ENCODE peak calls at places on chromosome 16, in nine cellular contexts. One of them, this sample, is unnamed.

GRCh38 chr16:87582221-87582965 is 19.9 kb upstream of the JPH3 start:
- DNase-seq in AG10803: peak
- DNase-seq in adrenal gland: peak
- DNase-seq in HCT116: no peak
- DNase-seq in HFF-Myc: no peak
- DNase-seq in astrocyte of the spinal cord: peak
- DNase-seq in esophagus squamous epithelium: no peak
- DNase-seq in brain microvascular endothelial cell: peak
- DNase-seq in foreskin fibroblast: peak
- DNase-seq in this sample: no peak

GRCh38 chr16:728131-728889 is 1.4 kb downstream of the HAGHL start:
- DNase-seq in astrocyte of the spinal cord: peak
- DNase-seq in adrenal gland: peak
- DNase-seq in HFF-Myc: no peak
- DNase-seq in AG10803: peak
- DNase-seq in foreskin fibroblast: peak
- DNase-seq in brain microvascular endothelial cell: peak
- DNase-seq in esophagus squamous epithelium: no peak
- DNase-seq in HCT116: peak
- DNase-seq in this sample: no peak

GRCh38 chr16:55329791-55330190 is 5.8 kb downstream of the IRX6 start:
- DNase-seq in astrocyte of the spinal cord: no peak
- DNase-seq in AG10803: no peak
- DNase-seq in HCT116: no peak
- DNase-seq in esophagus squamous epithelium: no peak
- DNase-seq in HFF-Myc: no peak
- DNase-seq in brain microvascular endothelial cell: no peak
- DNase-seq in adrenal gland: no peak
- DNase-seq in foreskin fibroblast: no peak
- DNase-seq in this sample: no peak

GRCh38 chr16:30953111-30953510 is 4.2 kb downstream of the ORAI3 start:
- DNase-seq in brain microvascular endothelial cell: no peak
- DNase-seq in HCT116: no peak
- DNase-seq in esophagus squamous epithelium: no peak
- DNase-seq in adrenal gland: no peak
- DNase-seq in foreskin fibroblast: no peak
- DNase-seq in HFF-Myc: no peak
- DNase-seq in astrocyte of the spinal cord: no peak
- DNase-seq in AG10803: no peak
- DNase-seq in this sample: no peak

GRCh38 chr16:28193530-28194423 is 18.0 kb downstream of the XPO6 start:
- DNase-seq in esophagus squamous epithelium: no peak
- DNase-seq in HCT116: no peak
- DNase-seq in adrenal gland: no peak
- DNase-seq in foreskin fibroblast: peak
- DNase-seq in astrocyte of the spinal cord: peak
- DNase-seq in AG10803: peak
- DNase-seq in HFF-Myc: peak
- DNase-seq in brain microvascular endothelial cell: peak
- DNase-seq in this sample: peak

GRCh38 chr16:85353839-85354622 is 241.8 kb upstream of the CIBAR2 start:
- DNase-seq in AG10803: no peak
- DNase-seq in brain microvascular endothelial cell: no peak
- DNase-seq in adrenal gland: no peak
- DNase-seq in foreskin fibroblast: no peak
- DNase-seq in esophagus squamous epithelium: no peak
- DNase-seq in astrocyte of the spinal cord: no peak
- DNase-seq in HFF-Myc: no peak
- DNase-seq in HCT116: no peak
- DNase-seq in this sample: no peak

GRCh38 chr16:55651841-55652824 is 3.7 kb upstream of the SLC6A2 start:
- DNase-seq in HFF-Myc: no peak
- DNase-seq in AG10803: no peak
- DNase-seq in brain microvascular endothelial cell: no peak
- DNase-seq in astrocyte of the spinal cord: no peak
- DNase-seq in esophagus squamous epithelium: no peak
- DNase-seq in HCT116: no peak
- DNase-seq in adrenal gland: no peak
- DNase-seq in foreskin fibroblast: no peak
- DNase-seq in this sample: no peak

GRCh38 chr16:91484-91883 is 13.5 kb downstream of the MPG start:
- DNase-seq in HCT116: no peak
- DNase-seq in esophagus squamous epithelium: no peak
- DNase-seq in HFF-Myc: no peak
- DNase-seq in adrenal gland: peak
- DNase-seq in brain microvascular endothelial cell: no peak
- DNase-seq in AG10803: no peak
- DNase-seq in foreskin fibroblast: peak
- DNase-seq in astrocyte of the spinal cord: peak
- DNase-seq in this sample: no peak

GRCh38 chr16:4521971-4522623 is 16.5 kb downstream of the CDIP1 start:
- DNase-seq in HCT116: no peak
- DNase-seq in esophagus squamous epithelium: no peak
- DNase-seq in HFF-Myc: no peak
- DNase-seq in astrocyte of the spinal cord: peak
- DNase-seq in AG10803: no peak
- DNase-seq in foreskin fibroblast: peak
- DNase-seq in brain microvascular endothelial cell: no peak
- DNase-seq in adrenal gland: no peak
- DNase-seq in this sample: no peak

DNA sequence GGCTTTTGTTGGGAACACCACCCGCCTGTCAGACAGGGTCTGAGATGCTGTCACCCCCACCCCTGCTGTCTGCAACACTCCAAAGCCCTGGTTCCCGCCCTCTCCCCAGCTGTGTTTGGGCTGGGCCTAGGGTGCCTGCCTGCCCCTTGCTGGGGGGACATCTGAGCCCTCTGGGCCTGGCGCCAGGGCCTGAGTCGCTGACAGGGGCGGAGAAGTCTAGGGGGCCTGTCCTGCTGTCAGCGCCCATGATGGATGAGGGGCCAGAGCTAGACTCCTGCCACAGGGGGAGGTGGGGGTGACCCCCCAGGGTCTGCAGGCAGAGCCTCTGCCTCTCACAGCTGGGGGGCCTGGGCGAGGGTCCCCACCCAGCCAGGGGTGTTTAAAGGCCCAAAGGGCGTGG is 7.6 kb upstream of the PKMYT1 start:
- DNase-seq in esophagus squamous epithelium: no peak
- DNase-seq in astrocyte of the spinal cord: no peak
- DNase-seq in AG10803: no peak
- DNase-seq in foreskin fibroblast: no peak
- DNase-seq in brain microvascular endothelial cell: no peak
- DNase-seq in HCT116: no peak
- DNase-seq in adrenal gland: no peak
- DNase-seq in HFF-Myc: no peak
- DNase-seq in this sample: no peak
- H3K4me3 ChIP-seq in esophagus squamous epithelium: no peak
- H3K4me3 ChIP-seq in astrocyte of the spinal cord: no peak
- H3K4me3 ChIP-seq in AG10803: no peak
- H3K4me3 ChIP-seq in foreskin fibroblast: no peak
- H3K4me3 ChIP-seq in brain microvascular endothelial cell: no peak
- H3K4me3 ChIP-seq in HCT116: no peak
- H3K4me3 ChIP-seq in adrenal gland: no peak
- H3K4me3 ChIP-seq in HFF-Myc: no peak
- H3K4me3 ChIP-seq in this sample: no peak

GRCh38 chr16:64437706-64438329 is 684.0 kb downstream of the CDH11 start:
- DNase-seq in AG10803: no peak
- DNase-seq in adrenal gland: no peak
- DNase-seq in astrocyte of the spinal cord: no peak
- DNase-seq in foreskin fibroblast: peak
- DNase-seq in esophagus squamous epithelium: no peak
- DNase-seq in HCT116: no peak
- DNase-seq in HFF-Myc: no peak
- DNase-seq in brain microvascular endothelial cell: no peak
- DNase-seq in this sample: no peak

GRCh38 chr16:64445649-64446048 is 676.2 kb downstream of the CDH11 start:
- DNase-seq in esophagus squamous epithelium: no peak
- DNase-seq in adrenal gland: no peak
- DNase-seq in foreskin fibroblast: peak
- DNase-seq in HFF-Myc: no peak
- DNase-seq in astrocyte of the spinal cord: peak
- DNase-seq in AG10803: no peak
- DNase-seq in HCT116: no peak
- DNase-seq in brain microvascular endothelial cell: no peak
- DNase-seq in this sample: no peak

GRCh38 chr16:64445245-64445644 is 676.6 kb downstream of the CDH11 start:
- DNase-seq in AG10803: no peak
- DNase-seq in astrocyte of the spinal cord: no peak
- DNase-seq in adrenal gland: no peak
- DNase-seq in foreskin fibroblast: no peak
- DNase-seq in brain microvascular endothelial cell: no peak
- DNase-seq in HFF-Myc: no peak
- DNase-seq in esophagus squamous epithelium: no peak
- DNase-seq in HCT116: no peak
- DNase-seq in this sample: no peak

GRCh38 chr16:64440005-64440404 is 681.9 kb downstream of the CDH11 start:
- DNase-seq in adrenal gland: no peak
- DNase-seq in HFF-Myc: no peak
- DNase-seq in astrocyte of the spinal cord: no peak
- DNase-seq in foreskin fibroblast: no peak
- DNase-seq in brain microvascular endothelial cell: no peak
- DNase-seq in AG10803: no peak
- DNase-seq in esophagus squamous epithelium: no peak
- DNase-seq in HCT116: no peak
- DNase-seq in this sample: no peak

DNA sequence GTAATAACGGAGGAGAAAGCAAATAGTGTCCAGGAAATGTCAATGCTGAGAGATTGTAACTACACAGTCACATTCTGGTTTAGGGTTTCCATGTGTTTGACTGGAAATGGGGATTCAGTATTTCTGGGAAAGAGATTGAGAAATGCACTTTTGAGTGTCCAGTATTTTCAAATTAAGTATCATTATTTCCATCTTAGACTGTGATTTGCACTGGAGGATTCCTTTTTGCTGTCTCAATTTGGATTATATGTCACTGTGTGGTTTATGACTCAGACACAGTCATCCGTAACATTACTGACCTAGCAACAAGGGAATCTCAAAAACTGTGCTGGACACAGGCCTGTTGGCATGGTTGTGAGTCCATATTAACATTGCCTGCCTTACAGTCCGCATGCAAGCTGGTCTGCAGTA is 681.4 kb downstream of the CDH11 start:
- DNase-seq in HFF-Myc: peak
- DNase-seq in adrenal gland: peak
- DNase-seq in foreskin fibroblast: peak
- DNase-seq in HCT116: no peak
- DNase-seq in brain microvascular endothelial cell: peak
- DNase-seq in astrocyte of the spinal cord: peak
- DNase-seq in AG10803: peak
- DNase-seq in esophagus squamous epithelium: no peak
- DNase-seq in this sample: peak
- TF ChIP-seq CTCF in HFF-Myc: no peak
- TF ChIP-seq CTCF in adrenal gland: no peak
- TF ChIP-seq CTCF in foreskin fibroblast: no peak
- TF ChIP-seq CTCF in HCT116: no peak
- TF ChIP-seq CTCF in brain microvascular endothelial cell: no peak
- TF ChIP-seq CTCF in astrocyte of the spinal cord: no peak
- TF ChIP-seq CTCF in AG10803: no peak
- TF ChIP-seq CTCF in esophagus squamous epithelium: no peak
- TF ChIP-seq CTCF in this sample: no peak

DNA sequence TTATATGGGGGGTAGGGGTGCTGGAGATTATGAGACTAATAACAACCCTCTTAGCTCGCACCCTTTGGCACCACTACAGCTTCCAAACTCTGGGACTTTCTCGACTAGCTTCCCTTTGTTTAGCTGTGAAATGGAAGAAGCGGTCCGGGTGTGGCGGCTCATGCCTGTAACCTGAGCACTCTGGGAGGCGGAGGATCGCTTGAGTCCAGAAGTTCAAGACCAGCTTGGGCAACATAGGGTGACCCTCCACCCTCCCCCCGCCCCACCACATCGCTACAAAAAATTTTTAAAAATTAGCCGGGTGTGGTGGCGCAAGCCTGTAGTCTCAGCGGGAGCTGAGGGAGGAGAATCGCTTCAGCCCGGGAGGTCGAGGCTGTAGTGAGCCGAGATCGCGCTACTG is 807 bp upstream of the CDH3 start:
- DNase-seq in esophagus squamous epithelium: no peak
- DNase-seq in HCT116: no peak
- DNase-seq in astrocyte of the spinal cord: no peak
- DNase-seq in brain microvascular endothelial cell: no peak
- DNase-seq in adrenal gland: no peak
- DNase-seq in AG10803: no peak
- DNase-seq in HFF-Myc: no peak
- DNase-seq in foreskin fibroblast: no peak
- DNase-seq in this sample: no peak
- H3K4me3 ChIP-seq in esophagus squamous epithelium: peak
- H3K4me3 ChIP-seq in HCT116: peak
- H3K4me3 ChIP-seq in astrocyte of the spinal cord: no peak
- H3K4me3 ChIP-seq in brain microvascular endothelial cell: no peak
- H3K4me3 ChIP-seq in adrenal gland: no peak
- H3K4me3 ChIP-seq in AG10803: no peak
- H3K4me3 ChIP-seq in HFF-Myc: no peak
- H3K4me3 ChIP-seq in foreskin fibroblast: no peak
- H3K4me3 ChIP-seq in this sample: no peak

GRCh38 chr16:18941471-18941870 is 15.3 kb upstream of the SMG1 start:
- DNase-seq in brain microvascular endothelial cell: no peak
- DNase-seq in AG10803: no peak
- DNase-seq in foreskin fibroblast: no peak
- DNase-seq in adrenal gland: no peak
- DNase-seq in astrocyte of the spinal cord: no peak
- DNase-seq in HCT116: no peak
- DNase-seq in esophagus squamous epithelium: no peak
- DNase-seq in HFF-Myc: no peak
- DNase-seq in this sample: no peak

GRCh38 chr16:18938986-18939385 is 12.8 kb upstream of the SMG1 start:
- DNase-seq in brain microvascular endothelial cell: no peak
- DNase-seq in AG10803: no peak
- DNase-seq in HFF-Myc: no peak
- DNase-seq in astrocyte of the spinal cord: no peak
- DNase-seq in esophagus squamous epithelium: no peak
- DNase-seq in adrenal gland: no peak
- DNase-seq in foreskin fibroblast: no peak
- DNase-seq in HCT116: no peak
- DNase-seq in this sample: no peak

GRCh38 chr16:18945233-18945632 is 19.0 kb upstream of the SMG1 start:
- DNase-seq in esophagus squamous epithelium: no peak
- DNase-seq in AG10803: no peak
- DNase-seq in astrocyte of the spinal cord: no peak
- DNase-seq in HCT116: no peak
- DNase-seq in foreskin fibroblast: no peak
- DNase-seq in brain microvascular endothelial cell: no peak
- DNase-seq in HFF-Myc: no peak
- DNase-seq in adrenal gland: no peak
- DNase-seq in this sample: no peak

GRCh38 chr16:18942069-18942468 is 15.9 kb upstream of the SMG1 start:
- DNase-seq in esophagus squamous epithelium: no peak
- DNase-seq in HFF-Myc: no peak
- DNase-seq in astrocyte of the spinal cord: no peak
- DNase-seq in brain microvascular endothelial cell: no peak
- DNase-seq in foreskin fibroblast: no peak
- DNase-seq in HCT116: no peak
- DNase-seq in adrenal gland: no peak
- DNase-seq in AG10803: no peak
- DNase-seq in this sample: no peak

DNA sequence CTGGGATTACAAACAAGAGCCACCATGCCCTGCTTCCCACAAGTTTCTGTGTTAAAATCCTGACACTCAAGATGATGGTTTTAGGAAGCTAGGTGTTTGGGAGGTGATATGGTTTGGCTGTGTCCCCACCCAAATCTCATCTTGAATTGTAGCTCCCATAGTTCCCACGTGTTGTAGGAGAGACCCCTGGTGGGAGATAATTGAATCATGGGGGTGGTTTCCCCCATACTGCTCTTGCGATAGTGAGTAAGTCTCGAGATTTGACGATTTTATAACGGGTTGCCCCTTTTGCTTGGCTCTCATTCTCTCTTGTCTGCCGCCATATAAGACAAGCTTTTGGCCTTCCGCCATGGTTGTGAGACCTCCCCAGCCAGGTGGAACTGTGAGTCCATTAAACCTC is 17.2 kb upstream of the SMG1 start:
- DNase-seq in AG10803: no peak
- DNase-seq in HFF-Myc: no peak
- DNase-seq in foreskin fibroblast: no peak
- DNase-seq in astrocyte of the spinal cord: no peak
- DNase-seq in HCT116: no peak
- DNase-seq in esophagus squamous epithelium: no peak
- DNase-seq in brain microvascular endothelial cell: no peak
- DNase-seq in adrenal gland: no peak
- DNase-seq in this sample: no peak
- TF ChIP-seq CTCF in AG10803: no peak
- TF ChIP-seq CTCF in HFF-Myc: no peak
- TF ChIP-seq CTCF in foreskin fibroblast: no peak
- TF ChIP-seq CTCF in astrocyte of the spinal cord: no peak
- TF ChIP-seq CTCF in HCT116: no peak
- TF ChIP-seq CTCF in esophagus squamous epithelium: no peak
- TF ChIP-seq CTCF in brain microvascular endothelial cell: no peak
- TF ChIP-seq CTCF in adrenal gland: no peak
- TF ChIP-seq CTCF in this sample: no peak

This sample was measured in AG04449.